ENCODE peak calls at places on chromosomes 6 and 20, in eight cellular contexts. One of them, this sample, is unnamed.

GRCh38 chr6:27757307-27757706 is 154.9 kb downstream of the OR2B2 start:
- DNase-seq in NCI-H2081: no peak
- DNase-seq in sigmoid colon: no peak
- DNase-seq in effector memory CD8-positive, alpha-beta T cell: peak
- DNase-seq in body of pancreas: no peak
- DNase-seq in iPS DF 6.9: no peak
- DNase-seq in BE2C: no peak
- DNase-seq in HS-5: no peak
- DNase-seq in this sample: peak

GRCh38 chr6:26459023-26459810 is 1.5 kb downstream of the BTN2A1 start:
- DNase-seq in sigmoid colon: no peak
- DNase-seq in body of pancreas: no peak
- DNase-seq in effector memory CD8-positive, alpha-beta T cell: no peak
- DNase-seq in BE2C: no peak
- DNase-seq in NCI-H2081: peak
- DNase-seq in HS-5: no peak
- DNase-seq in iPS DF 6.9: no peak
- DNase-seq in this sample: no peak

GRCh38 chr6:89670935-89671565 is 32.5 kb upstream of the LYRM2 start:
- DNase-seq in sigmoid colon: no peak
- DNase-seq in iPS DF 6.9: no peak
- DNase-seq in effector memory CD8-positive, alpha-beta T cell: no peak
- DNase-seq in body of pancreas: no peak
- DNase-seq in NCI-H2081: no peak
- DNase-seq in HS-5: no peak
- DNase-seq in BE2C: no peak
- DNase-seq in this sample: no peak

GRCh38 chr6:73204252-73204651 is 21.0 kb downstream of the KHDC1L start:
- DNase-seq in iPS DF 6.9: no peak
- DNase-seq in body of pancreas: no peak
- DNase-seq in HS-5: no peak
- DNase-seq in effector memory CD8-positive, alpha-beta T cell: no peak
- DNase-seq in NCI-H2081: no peak
- DNase-seq in BE2C: no peak
- DNase-seq in sigmoid colon: no peak
- DNase-seq in this sample: no peak

GRCh38 chr6:26431258-26432162 is 8.8 kb upstream of the BTN3A3 start:
- DNase-seq in BE2C: peak
- DNase-seq in effector memory CD8-positive, alpha-beta T cell: no peak
- DNase-seq in HS-5: no peak
- DNase-seq in iPS DF 6.9: no peak
- DNase-seq in body of pancreas: no peak
- DNase-seq in sigmoid colon: no peak
- DNase-seq in NCI-H2081: no peak
- DNase-seq in this sample: peak

GRCh38 chr6:118894425-118895240 is 681 bp downstream of the ASF1A start:
- DNase-seq in NCI-H2081: peak
- DNase-seq in HS-5: no peak
- DNase-seq in BE2C: peak
- DNase-seq in sigmoid colon: peak
- DNase-seq in effector memory CD8-positive, alpha-beta T cell: peak
- DNase-seq in body of pancreas: peak
- DNase-seq in iPS DF 6.9: no peak
- DNase-seq in this sample: peak

GRCh38 chr6:37373822-37374514 is 20.2 kb downstream of the RNF8 start:
- DNase-seq in body of pancreas: no peak
- DNase-seq in HS-5: no peak
- DNase-seq in BE2C: no peak
- DNase-seq in NCI-H2081: no peak
- DNase-seq in iPS DF 6.9: no peak
- DNase-seq in sigmoid colon: no peak
- DNase-seq in effector memory CD8-positive, alpha-beta T cell: no peak
- DNase-seq in this sample: no peak

GRCh38 chr6:119323926-119324325 is 25.6 kb downstream of the MAN1A1 start:
- DNase-seq in HS-5: no peak
- DNase-seq in sigmoid colon: no peak
- DNase-seq in BE2C: no peak
- DNase-seq in effector memory CD8-positive, alpha-beta T cell: no peak
- DNase-seq in body of pancreas: no peak
- DNase-seq in iPS DF 6.9: no peak
- DNase-seq in NCI-H2081: no peak
- DNase-seq in this sample: no peak

GRCh38 chr6:109720336-109720735 is 29.2 kb downstream of the FIG4 start:
- DNase-seq in BE2C: no peak
- DNase-seq in effector memory CD8-positive, alpha-beta T cell: no peak
- DNase-seq in HS-5: no peak
- DNase-seq in body of pancreas: no peak
- DNase-seq in iPS DF 6.9: no peak
- DNase-seq in sigmoid colon: no peak
- DNase-seq in NCI-H2081: no peak
- DNase-seq in this sample: peak

GRCh38 chr6:168516941-168517741 is 76.2 kb downstream of the SMOC2 start:
- DNase-seq in HS-5: no peak
- DNase-seq in NCI-H2081: no peak
- DNase-seq in iPS DF 6.9: no peak
- DNase-seq in BE2C: no peak
- DNase-seq in body of pancreas: no peak
- DNase-seq in sigmoid colon: no peak
- DNase-seq in effector memory CD8-positive, alpha-beta T cell: no peak
- DNase-seq in this sample: no peak

GRCh38 chr6:508614-509013 is 117.1 kb downstream of the IRF4 start:
- DNase-seq in body of pancreas: no peak
- DNase-seq in BE2C: no peak
- DNase-seq in sigmoid colon: no peak
- DNase-seq in NCI-H2081: no peak
- DNase-seq in effector memory CD8-positive, alpha-beta T cell: no peak
- DNase-seq in iPS DF 6.9: no peak
- DNase-seq in HS-5: no peak
- DNase-seq in this sample: no peak

GRCh38 chr6:2961971-2962370 is 9.4 kb downstream of the SERPINB6 start:
- DNase-seq in iPS DF 6.9: no peak
- DNase-seq in body of pancreas: peak
- DNase-seq in effector memory CD8-positive, alpha-beta T cell: no peak
- DNase-seq in NCI-H2081: no peak
- DNase-seq in BE2C: no peak
- DNase-seq in HS-5: no peak
- DNase-seq in sigmoid colon: no peak
- DNase-seq in this sample: no peak

GRCh38 chr20:52269327-52269726 is 77.7 kb upstream of the ZFP64 start:
- DNase-seq in NCI-H2081: no peak
- DNase-seq in effector memory CD8-positive, alpha-beta T cell: no peak
- DNase-seq in HS-5: peak
- DNase-seq in BE2C: no peak
- DNase-seq in iPS DF 6.9: no peak
- DNase-seq in body of pancreas: no peak
- DNase-seq in sigmoid colon: no peak
- DNase-seq in this sample: peak

GRCh38 chr6:39157511-39157910 is 42.5 kb upstream of the SAYSD1 start:
- DNase-seq in effector memory CD8-positive, alpha-beta T cell: no peak
- DNase-seq in NCI-H2081: no peak
- DNase-seq in BE2C: no peak
- DNase-seq in body of pancreas: no peak
- DNase-seq in iPS DF 6.9: no peak
- DNase-seq in sigmoid colon: no peak
- DNase-seq in HS-5: no peak
- DNase-seq in this sample: no peak

GRCh38 chr20:57346477-57346876 is 4.6 kb upstream of the RAE1 start:
- DNase-seq in body of pancreas: peak
- DNase-seq in effector memory CD8-positive, alpha-beta T cell: peak
- DNase-seq in iPS DF 6.9: no peak
- DNase-seq in BE2C: peak
- DNase-seq in HS-5: peak
- DNase-seq in sigmoid colon: peak
- DNase-seq in NCI-H2081: peak
- DNase-seq in this sample: peak

GRCh38 chr6:165184192-165184979 is 125.0 kb downstream of the C6orf118 start:
- DNase-seq in effector memory CD8-positive, alpha-beta T cell: no peak
- DNase-seq in iPS DF 6.9: no peak
- DNase-seq in BE2C: no peak
- DNase-seq in NCI-H2081: no peak
- DNase-seq in HS-5: no peak
- DNase-seq in sigmoid colon: no peak
- DNase-seq in body of pancreas: no peak
- DNase-seq in this sample: peak

GRCh38 chr6:124535299-124535698 is 426.9 kb upstream of the RNF217 start:
- DNase-seq in sigmoid colon: no peak
- DNase-seq in HS-5: no peak
- DNase-seq in effector memory CD8-positive, alpha-beta T cell: no peak
- DNase-seq in iPS DF 6.9: no peak
- DNase-seq in BE2C: no peak
- DNase-seq in NCI-H2081: peak
- DNase-seq in body of pancreas: no peak
- DNase-seq in this sample: no peak

GRCh38 chr20:51528263-51529026 is 14.1 kb downstream of the NFATC2 start:
- DNase-seq in body of pancreas: no peak
- DNase-seq in sigmoid colon: no peak
- DNase-seq in effector memory CD8-positive, alpha-beta T cell: no peak
- DNase-seq in iPS DF 6.9: no peak
- DNase-seq in BE2C: no peak
- DNase-seq in NCI-H2081: no peak
- DNase-seq in HS-5: no peak
- DNase-seq in this sample: no peak

GRCh38 chr6:152146385-152146784 is 338.9 kb downstream of the ESR1 start:
- DNase-seq in BE2C: no peak
- DNase-seq in NCI-H2081: no peak
- DNase-seq in effector memory CD8-positive, alpha-beta T cell: no peak
- DNase-seq in body of pancreas: no peak
- DNase-seq in iPS DF 6.9: no peak
- DNase-seq in sigmoid colon: no peak
- DNase-seq in HS-5: peak
- DNase-seq in this sample: peak

GRCh38 chr6:16602035-16602434 is 159.2 kb downstream of the ATXN1 start:
- DNase-seq in NCI-H2081: no peak
- DNase-seq in BE2C: no peak
- DNase-seq in iPS DF 6.9: no peak
- DNase-seq in HS-5: no peak
- DNase-seq in sigmoid colon: no peak
- DNase-seq in effector memory CD8-positive, alpha-beta T cell: no peak
- DNase-seq in body of pancreas: no peak
- DNase-seq in this sample: no peak

GRCh38 chr20:2289475-2289874 is 6.3 kb upstream of the TGM3 start:
- DNase-seq in HS-5: no peak
- DNase-seq in NCI-H2081: no peak
- DNase-seq in effector memory CD8-positive, alpha-beta T cell: no peak
- DNase-seq in sigmoid colon: no peak
- DNase-seq in body of pancreas: no peak
- DNase-seq in BE2C: no peak
- DNase-seq in iPS DF 6.9: no peak
- DNase-seq in this sample: no peak

GRCh38 chr6:39221746-39222641 is 7.3 kb downstream of the KCNK5 start:
- DNase-seq in effector memory CD8-positive, alpha-beta T cell: no peak
- DNase-seq in iPS DF 6.9: no peak
- DNase-seq in body of pancreas: no peak
- DNase-seq in BE2C: no peak
- DNase-seq in sigmoid colon: no peak
- DNase-seq in HS-5: no peak
- DNase-seq in NCI-H2081: no peak
- DNase-seq in this sample: no peak

GRCh38 chr6:20851795-20852194 is 317.5 kb downstream of the CDKAL1 start:
- DNase-seq in iPS DF 6.9: no peak
- DNase-seq in HS-5: no peak
- DNase-seq in body of pancreas: no peak
- DNase-seq in sigmoid colon: no peak
- DNase-seq in effector memory CD8-positive, alpha-beta T cell: no peak
- DNase-seq in NCI-H2081: no peak
- DNase-seq in BE2C: no peak
- DNase-seq in this sample: no peak

GRCh38 chr6:24951831-24952299 is 16.1 kb upstream of the RIPOR2 start:
- DNase-seq in BE2C: no peak
- DNase-seq in body of pancreas: no peak
- DNase-seq in iPS DF 6.9: no peak
- DNase-seq in NCI-H2081: no peak
- DNase-seq in sigmoid colon: no peak
- DNase-seq in effector memory CD8-positive, alpha-beta T cell: peak
- DNase-seq in HS-5: no peak
- DNase-seq in this sample: no peak

GRCh38 chr6:1622220-1622841 is 12.6 kb downstream of the FOXC1 start:
- DNase-seq in BE2C: no peak
- DNase-seq in effector memory CD8-positive, alpha-beta T cell: no peak
- DNase-seq in HS-5: no peak
- DNase-seq in NCI-H2081: no peak
- DNase-seq in iPS DF 6.9: no peak
- DNase-seq in body of pancreas: no peak
- DNase-seq in sigmoid colon: peak
- DNase-seq in this sample: no peak

GRCh38 chr20:34022154-34022842 is 28.6 kb downstream of the RALY start:
- DNase-seq in effector memory CD8-positive, alpha-beta T cell: no peak
- DNase-seq in iPS DF 6.9: no peak
- DNase-seq in sigmoid colon: no peak
- DNase-seq in body of pancreas: no peak
- DNase-seq in NCI-H2081: no peak
- DNase-seq in HS-5: no peak
- DNase-seq in BE2C: peak
- DNase-seq in this sample: peak

GRCh38 chr6:15285682-15286294 is 39.9 kb downstream of the JARID2 start:
- DNase-seq in NCI-H2081: no peak
- DNase-seq in sigmoid colon: no peak
- DNase-seq in body of pancreas: no peak
- DNase-seq in HS-5: no peak
- DNase-seq in iPS DF 6.9: no peak
- DNase-seq in effector memory CD8-positive, alpha-beta T cell: no peak
- DNase-seq in BE2C: no peak
- DNase-seq in this sample: no peak

GRCh38 chr6:158068893-158069799 is 87.5 kb downstream of the SYNJ2 start:
- DNase-seq in sigmoid colon: peak
- DNase-seq in iPS DF 6.9: no peak
- DNase-seq in body of pancreas: peak
- DNase-seq in HS-5: no peak
- DNase-seq in BE2C: no peak
- DNase-seq in NCI-H2081: no peak
- DNase-seq in effector memory CD8-positive, alpha-beta T cell: no peak
- DNase-seq in this sample: peak

GRCh38 chr6:143962644-143962929 is 45.5 kb downstream of the PLAGL1 start:
- DNase-seq in HS-5: no peak
- DNase-seq in NCI-H2081: no peak
- DNase-seq in iPS DF 6.9: no peak
- DNase-seq in body of pancreas: no peak
- DNase-seq in effector memory CD8-positive, alpha-beta T cell: no peak
- DNase-seq in sigmoid colon: no peak
- DNase-seq in BE2C: no peak
- DNase-seq in this sample: peak

GRCh38 chr6:168155193-168155592 is 76.2 kb upstream of the FRMD1 start:
- DNase-seq in BE2C: no peak
- DNase-seq in effector memory CD8-positive, alpha-beta T cell: no peak
- DNase-seq in sigmoid colon: peak
- DNase-seq in iPS DF 6.9: no peak
- DNase-seq in NCI-H2081: no peak
- DNase-seq in HS-5: no peak
- DNase-seq in body of pancreas: no peak
- DNase-seq in this sample: peak

GRCh38 chr6:36075656-36076055 is 48.0 kb downstream of the MAPK14 start:
- DNase-seq in iPS DF 6.9: no peak
- DNase-seq in sigmoid colon: no peak
- DNase-seq in effector memory CD8-positive, alpha-beta T cell: no peak
- DNase-seq in BE2C: no peak
- DNase-seq in NCI-H2081: no peak
- DNase-seq in HS-5: no peak
- DNase-seq in body of pancreas: no peak
- DNase-seq in this sample: no peak

This sample was measured in AG20443.